ENCODE peak calls at places on chromosomes 16 and 17, in six cellular contexts. G, Q, S, A, L and I are unnamed samples.

GRCh38 chr16:70298988-70299938 is at the start of gene DDX19B:
- DNase-seq in G (peak; percentile 80), Q (peak; percentile 89), S (peak; percentile 90), A (peak; percentile 40), L (peak; percentile 82), I (peak; percentile 55)

GRCh38 chr16:28607116-28607623 is 2.7 kb downstream of the SULT1A1 start:
- DNase-seq in G (no peak), Q (peak; percentile 35), S (peak; percentile 59), A (no peak), L (no peak), I (no peak)

GRCh38 chr17:13825526-13826040 is 223.9 kb upstream of the HS3ST3A1 start:
- DNase-seq in G (no peak), Q (no peak), S (no peak), A (no peak), L (no peak), I (no peak)

GRCh38 chr17:40313660-40314556 is 4.9 kb downstream of the RARA start:
- DNase-seq in G (no peak), Q (peak; percentile 75), S (no peak), A (no peak), L (no peak), I (no peak)

GRCh38 chr17:16178836-16179235 is 36.5 kb downstream of the NCOR1 start:
- DNase-seq in G (no peak), Q (no peak), S (no peak), A (no peak), L (no peak), I (no peak)

GRCh38 chr17:20121359-20122235 is 112.4 kb downstream of the SPECC1 start:
- DNase-seq in G (peak; percentile 53), Q (peak; percentile 82), S (no peak), A (peak; percentile 34), L (peak; percentile 85), I (peak; percentile 73)

GRCh38 chr17:59365383-59365981 is 34.0 kb downstream of the YPEL2 start:
- DNase-seq in G (no peak), Q (no peak), S (peak; percentile 53), A (no peak), L (no peak), I (no peak)

GRCh38 chr17:73118139-73118538 is 25.7 kb upstream of the SLC39A11 start:
- DNase-seq in G (no peak), Q (no peak), S (no peak), A (no peak), L (no peak), I (no peak)

GRCh38 chr17:29590261-29590978 is 972 bp upstream of the GIT1 start:
- DNase-seq in G (no peak), Q (peak; percentile 99), S (peak; percentile 75), A (peak; percentile 13), L (no peak), I (peak; percentile 56)

DNA sequence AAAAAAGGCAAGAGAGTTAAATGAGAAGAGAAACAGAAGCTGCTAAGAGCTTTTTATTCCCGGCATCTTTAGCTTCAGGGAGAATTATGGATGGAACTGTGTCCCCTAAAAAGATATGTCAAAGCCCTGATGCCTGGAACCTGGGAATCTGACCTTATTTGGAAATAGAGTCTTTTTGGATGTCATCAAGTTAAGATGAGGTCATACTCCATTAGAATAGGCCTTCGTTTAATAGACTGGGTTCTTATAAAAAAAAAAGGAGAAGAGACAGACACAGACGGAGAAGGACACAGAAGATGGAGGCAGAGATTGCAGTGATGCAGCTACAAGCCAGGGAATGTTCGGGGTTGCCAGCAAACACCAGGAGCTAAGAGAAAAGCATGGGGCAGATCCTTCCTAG is 24.6 kb downstream of the CACNG4 start:
- DNase-seq in G (no peak), Q (no peak), S (no peak), A (no peak), L (no peak), I (no peak)
- H3K27ac ChIP-seq in G (no peak overlapping the region), Q (no peak overlapping the region), S (no peak overlapping the region), A (no peak overlapping the region), L (no peak overlapping the region), I (no peak overlapping the region)

DNA sequence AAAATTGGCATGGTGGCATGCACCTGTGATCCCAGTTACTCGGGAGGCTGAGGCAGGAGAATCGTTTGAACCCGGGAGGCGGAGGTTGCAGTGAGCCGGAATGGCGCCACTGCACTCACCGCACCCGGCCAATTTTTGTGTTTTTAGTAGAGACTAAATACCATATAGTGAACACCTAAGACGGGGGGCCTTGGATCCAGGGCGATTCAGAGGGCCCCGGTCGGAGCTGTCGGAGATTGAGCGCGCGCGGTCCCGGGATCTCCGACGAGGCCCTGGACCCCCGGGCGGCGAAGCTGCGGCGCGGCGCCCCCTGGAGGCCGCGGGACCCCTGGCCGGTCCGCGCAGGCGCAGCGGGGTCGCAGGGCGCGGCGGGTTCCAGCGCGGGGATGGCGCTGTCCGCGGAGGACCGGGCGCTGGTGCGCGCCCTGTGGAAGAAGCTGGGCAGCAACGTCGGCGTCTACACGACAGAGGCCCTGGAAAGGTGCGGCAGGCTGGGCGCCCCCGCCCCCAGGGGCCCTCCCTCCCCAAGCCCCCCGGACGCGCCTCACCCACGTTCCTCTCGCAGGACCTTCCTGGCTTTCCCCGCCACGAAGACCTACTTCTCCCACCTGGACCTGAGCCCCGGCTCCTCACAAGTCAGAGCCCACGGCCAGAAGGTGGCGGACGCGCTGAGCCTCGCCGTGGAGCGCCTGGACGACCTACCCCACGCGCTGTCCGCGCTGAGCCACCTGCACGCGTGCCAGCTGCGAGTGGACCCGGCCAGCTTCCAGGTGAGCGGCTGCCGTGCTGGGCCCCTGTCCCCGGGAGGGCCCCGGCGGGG is at the start of gene HBQ1:
- DNase-seq in G (no peak), Q (peak; percentile 97), S (no peak), A (no peak), L (peak; percentile 57), I (no peak)
- TF ChIP-seq CTCF in G (no peak), Q (no peak), S (no peak), A (no peak), L (peak; percentile 68), I (peak; percentile 28)

GRCh38 chr17:79984877-79985276 is 50.8 kb downstream of the TBC1D16 start:
- DNase-seq in G (no peak), Q (peak; percentile 25), S (peak; percentile 25), A (no peak), L (peak; percentile 48), I (no peak)

GRCh38 chr17:79984045-79984840 is 51.4 kb downstream of the TBC1D16 start:
- DNase-seq in G (no peak), Q (no peak), S (no peak), A (no peak), L (no peak), I (no peak)

GRCh38 chr17:79981661-79982101 is 54.0 kb downstream of the TBC1D16 start:
- DNase-seq in G (no peak), Q (no peak), S (peak; percentile 61), A (no peak), L (peak; percentile 29), I (no peak)

GRCh38 chr17:79983456-79983855 is 52.2 kb downstream of the TBC1D16 start:
- DNase-seq in G (no peak), Q (no peak), S (peak; percentile 53), A (no peak), L (peak; percentile 31), I (no peak)

DNA sequence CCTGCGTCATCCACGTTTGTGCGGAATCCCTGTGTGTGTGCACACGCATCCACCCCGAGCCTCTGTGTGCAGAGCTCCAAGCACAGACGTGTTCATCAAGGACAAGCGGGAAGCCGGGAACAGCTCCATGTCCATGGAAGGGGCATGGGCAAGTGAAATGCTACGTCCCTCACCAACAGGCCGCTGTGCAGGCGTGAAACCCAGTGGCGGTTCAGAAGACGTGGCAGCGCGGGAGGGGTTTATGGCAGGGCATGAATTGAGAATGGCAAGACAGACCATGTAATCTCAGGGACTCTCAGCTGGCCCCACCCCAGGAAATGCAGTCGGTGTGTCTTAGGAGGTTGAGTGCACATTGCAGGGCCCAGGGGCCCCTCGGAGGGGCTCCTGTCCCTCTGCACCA is 52.7 kb downstream of the TBC1D16 start:
- DNase-seq in G (no peak), Q (peak; percentile 69), S (peak; percentile 58), A (no peak), L (peak; percentile 25), I (no peak)
- H3K27ac ChIP-seq in G (no peak overlapping the region), Q (no peak overlapping the region), S (no peak overlapping the region), A (no peak overlapping the region), L (no peak overlapping the region), I (no peak overlapping the region)

GRCh38 chr17:76844846-76845245 is 23.4 kb upstream of the MGAT5B start:
- DNase-seq in G (no peak), Q (no peak), S (no peak), A (no peak), L (no peak), I (no peak)

GRCh38 chr17:76845524-76845923 is 22.7 kb upstream of the MGAT5B start:
- DNase-seq in G (no peak), Q (peak; percentile 64), S (no peak), A (no peak), L (no peak), I (no peak)

GRCh38 chr17:76852843-76853242 is 15.4 kb upstream of the MGAT5B start:
- DNase-seq in G (no peak), Q (no peak), S (no peak), A (no peak), L (no peak), I (no peak)

GRCh38 chr17:76847031-76847430 is 21.2 kb upstream of the MGAT5B start:
- DNase-seq in G (no peak), Q (no peak), S (no peak), A (no peak), L (no peak), I (no peak)

DNA sequence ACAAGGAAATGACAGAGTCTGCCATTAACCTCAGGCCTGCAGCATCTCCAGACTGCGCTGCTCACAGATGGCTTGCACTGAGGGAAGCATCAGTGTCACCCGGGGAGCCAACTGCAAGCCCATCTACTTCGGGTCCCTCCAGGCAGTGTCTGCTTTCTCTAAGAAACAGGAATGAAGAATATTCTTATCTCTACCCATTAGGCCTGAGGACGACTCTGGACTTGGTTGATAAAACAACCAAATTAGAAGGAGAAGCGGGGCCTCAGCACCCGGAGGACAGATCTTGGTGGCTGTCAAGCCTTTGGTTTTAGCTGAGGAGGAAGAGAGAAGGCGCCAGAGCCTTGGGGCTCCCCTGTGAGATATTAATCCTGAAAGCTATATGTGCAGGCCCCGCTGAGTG is 19.5 kb upstream of the MGAT5B start:
- DNase-seq in G (no peak), Q (peak; percentile 19), S (no peak), A (no peak), L (no peak), I (no peak)
- TF ChIP-seq CTCF in G (no peak), Q (no peak), S (no peak), A (no peak), L (no peak), I (no peak)